ENCODE peak calls at places on chromosome 12, in four cellular contexts. W is G401, L is EL, Z is nucleus accumbens. I is an unnamed sample.

GRCh38 chr12:52581481-52581880 is 7.8 kb upstream of the KRT74 start:
- DNase-seq in L (peak; percentile 27), Z (no peak), W (no peak), I (no peak)

GRCh38 chr12:25723286-25723685 is 170.2 kb upstream of the LMNTD1 start:
- DNase-seq in L (no peak), Z (no peak), W (no peak), I (no peak)

GRCh38 chr12:109518820-109519665 is 41.6 kb downstream of the UBE3B start:
- DNase-seq in Z (peak; percentile 18), L (peak; percentile 65), W (peak; percentile 63), I (peak; percentile 52)

GRCh38 chr12:95169368-95169767 is 47.9 kb downstream of the FGD6 start:
- DNase-seq in L (peak; percentile 79), W (no peak), Z (no peak), I (no peak)

GRCh38 chr12:67035121-67035520 is 234.0 kb upstream of the CAND1 start:
- DNase-seq in L (no peak), W (no peak), Z (no peak), I (no peak)

GRCh38 chr12:50647479-50647878 is 116.4 kb upstream of the ATF1 start:
- DNase-seq in L (peak; percentile 25), Z (no peak), W (no peak), I (no peak)

GRCh38 chr12:20629414-20630156 is 65.5 kb upstream of the SLCO1C1 start:
- DNase-seq in W (no peak), Z (no peak), L (peak; percentile 44), I (no peak)

GRCh38 chr12:106062693-106063092 is 76.1 kb downstream of the NUAK1 start:
- DNase-seq in W (no peak), L (peak; percentile 34), Z (no peak), I (no peak)

GRCh38 chr12:65823481-65824313 is 586 bp upstream of the HMGA2 start:
- DNase-seq in W (peak; percentile 53), Z (no peak), L (peak; percentile 79), I (no peak)

GRCh38 chr12:89756638-89757321 is 48.1 kb upstream of the ATP2B1 start:
- DNase-seq in Z (no peak), W (no peak), L (peak; percentile 97), I (no peak)

GRCh38 chr12:58443981-58444371 is 476.3 kb downstream of the LRIG3 start:
- DNase-seq in L (peak; percentile 42), Z (no peak), W (no peak), I (no peak)

GRCh38 chr12:93880853-93881522 is 203.8 kb downstream of the CRADD start:
- DNase-seq in Z (no peak), W (no peak), L (no peak), I (no peak)

GRCh38 chr12:96445743-96446655 is 43.4 kb upstream of the CFAP54 start:
- DNase-seq in W (no peak), L (peak; percentile 94), Z (no peak), I (no peak)

GRCh38 chr12:29226621-29227020 is 77.5 kb downstream of the FAR2 start:
- DNase-seq in Z (no peak), W (no peak), L (peak; percentile 12), I (no peak)

GRCh38 chr12:3753549-3754284 is 808 bp upstream of the CRACR2A start:
- DNase-seq in W (no peak), L (no peak), Z (no peak), I (no peak)

I was measured in substantia nigra.